ENCODE peak calls at places on chromosomes 5 and 9, in five cellular contexts. X, L, K, Z and R are unnamed samples.
A peak's percentile ranks its signal among the peaks of the same experiment; 100 is the strongest.

GRCh38 chr5:76556511-76557221 is 66.5 kb downstream of the F2RL2 start:
- DNase-seq in K (no peak), L (no peak), Z (no peak), X (no peak), R (no peak)

GRCh38 chr9:78765861-78766260 is 468.9 kb downstream of the PSAT1 start:
- DNase-seq in X (no peak), L (no peak), K (no peak), Z (no peak), R (no peak)

GRCh38 chr9:95003694-95004451 is 277.4 kb downstream of the AOPEP start:
- DNase-seq in X (peak; percentile 56), Z (peak; percentile 60), L (no peak), K (peak; percentile 86), R (peak; percentile 70)

GRCh38 chr5:67149933-67150523 is 46.6 kb downstream of the CD180 start:
- DNase-seq in L (no peak), X (no peak), K (no peak), Z (no peak), R (no peak)

GRCh38 chr9:121348321-121348720 is 21.7 kb downstream of the STOM start:
- DNase-seq in K (no peak), Z (no peak), L (no peak), X (no peak), R (no peak)

GRCh38 chr5:174242573-174242972 is 197.1 kb downstream of the NSG2 start:
- DNase-seq in X (no peak), K (no peak), Z (no peak), L (no peak), R (no peak)

GRCh38 chr9:91302831-91303230 is 58.9 kb downstream of the AUH start:
- DNase-seq in Z (no peak), X (no peak), L (no peak), K (no peak), R (no peak)

GRCh38 chr5:134554319-134555222 is 29.1 kb downstream of the JADE2 start:
- DNase-seq in K (peak; percentile 92), X (peak; percentile 65), L (no peak), Z (peak; percentile 64), R (peak; percentile 44)

GRCh38 chr5:31530541-31531265 is 1.2 kb downstream of the DROSHA start:
- DNase-seq in K (no peak), Z (no peak), X (no peak), L (no peak), R (no peak)

GRCh38 chr5:72369301-72370079 is 49.3 kb downstream of the PTCD2 start:
- DNase-seq in Z (no peak), X (no peak), K (no peak), L (no peak), R (no peak)

GRCh38 chr5:78845487-78845886 is 139.6 kb downstream of the ARSB start:
- DNase-seq in L (no peak), X (no peak), Z (no peak), K (no peak), R (no peak)

GRCh38 chr9:136409557-136410455 is 608 bp downstream of the ENTR1 start:
- DNase-seq in L (peak; percentile 60), Z (peak; percentile 33), K (no peak), X (no peak), R (peak; percentile 45)

GRCh38 chr9:7974335-7975005 is 174.9 kb upstream of the DMAC1 start:
- DNase-seq in Z (no peak), X (no peak), K (no peak), L (no peak), R (no peak)

GRCh38 chr9:68913054-68913453 is 100.9 kb downstream of the PRKACG start:
- DNase-seq in Z (no peak), L (no peak), K (no peak), X (no peak), R (no peak)

GRCh38 chr5:96790851-96791513 is 16.8 kb downstream of the ERAP1 start:
- DNase-seq in Z (no peak), X (no peak), K (no peak), L (no peak), R (no peak)

GRCh38 chr5:111782171-111782570 is 25.2 kb upstream of the NREP start:
- DNase-seq in X (no peak), Z (no peak), L (no peak), K (no peak), R (no peak)

GRCh38 chr5:112492291-112492690 is 73.2 kb upstream of the EPB41L4A start:
- DNase-seq in K (no peak), Z (peak; percentile 55), X (no peak), L (peak; percentile 56), R (peak; percentile 45)

GRCh38 chr9:6086006-6086655 is 70.7 kb upstream of the RANBP6 start:
- DNase-seq in K (no peak), Z (no peak), L (no peak), X (no peak), R (no peak)

GRCh38 chr9:123420560-123421210 is 64.7 kb downstream of the CRB2 start:
- DNase-seq in X (no peak), Z (no peak), L (no peak), K (peak; percentile 65), R (no peak)
- TF ChIP-seq EP300 in X (no peak), Z (no peak), L (no peak), K (no peak), R (no peak)

DNA sequence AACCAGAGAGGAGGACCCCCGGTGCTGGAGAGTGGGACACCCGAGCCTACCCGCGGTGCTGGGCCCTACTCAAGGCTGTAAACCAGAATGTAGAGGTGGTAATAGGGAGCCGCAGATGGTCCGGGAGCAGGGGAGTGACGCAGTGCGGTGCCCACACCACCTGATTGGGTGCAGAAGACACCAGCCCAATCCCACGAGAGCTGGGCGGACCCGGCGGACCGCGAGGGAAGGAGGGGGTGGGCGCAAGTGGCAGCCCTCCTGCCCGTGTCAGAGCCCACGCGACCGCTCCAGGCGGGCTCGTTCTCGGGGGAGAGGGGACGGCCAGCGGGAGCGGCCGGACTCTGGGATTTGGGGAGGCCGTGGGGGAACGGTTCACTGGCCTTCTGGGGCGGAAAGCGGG is 71.2 kb downstream of the C9orf50 start:
- DNase-seq in K (peak; percentile 81), L (no peak), X (no peak), Z (no peak), R (peak; percentile 20)
- TF ChIP-seq CTCF in K (no peak), L (no peak), X (no peak), Z (no peak), R (no peak)

GRCh38 chr5:35852084-35852734 is 4.5 kb upstream of the IL7R start:
- DNase-seq in Z (no peak), L (no peak), X (no peak), K (no peak), R (no peak)
- TF ChIP-seq POLR2A in Z (no peak), L (no peak), X (no peak), K (no peak), R (no peak)

GRCh38 chr5:42889311-42889933 is 77.7 kb upstream of the SELENOP start:
- DNase-seq in K (peak; percentile 83), L (peak; percentile 81), X (peak; percentile 93), Z (peak; percentile 85), R (peak; percentile 89)
- TF ChIP-seq EP300 in K (no peak), L (no peak), X (no peak), Z (no peak), R (no peak)

DNA sequence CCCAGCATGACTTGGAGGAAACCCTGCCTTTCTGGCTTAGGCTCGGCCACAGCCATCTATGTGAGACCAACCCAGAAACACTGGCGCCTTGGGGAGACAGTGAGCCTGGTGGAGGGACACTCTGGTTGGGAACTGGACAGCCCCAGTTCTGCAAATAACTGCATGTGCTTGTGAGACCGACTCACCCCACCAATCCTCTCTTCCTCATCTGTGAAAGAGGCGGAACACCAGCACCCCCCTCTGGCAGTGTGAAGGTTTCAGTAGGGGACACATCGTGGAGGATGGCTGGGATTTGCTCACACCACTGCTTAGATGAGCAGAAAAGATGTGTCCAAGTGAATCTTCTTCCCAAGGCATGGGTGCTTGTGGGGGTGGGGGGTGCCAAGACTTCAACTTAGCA is 43.4 kb upstream of the N4BP3 start:
- DNase-seq in L (peak; percentile 83), X (no peak), K (no peak), Z (no peak), R (peak; percentile 13)
- TF ChIP-seq CTCF in L (peak; percentile 90), X (no peak), K (no peak), Z (no peak), R (no peak)